ENCODE peak calls at places on chromosome 22, in four cellular contexts. C is neural progenitor cell, X is adipocyte, H is stomach. Q is an unnamed sample. For H3K4me1, the result is how much of the 10 kb centered on the place peaks cover.

GRCh38 chr22:39439170-39439569 is 17.6 kb upstream of the MGAT3 start:
- DNase-seq in X (peak), H (no peak), C (no peak), Q (peak)

GRCh38 chr22:25236417-25236816 is 17.0 kb downstream of the CRYBB2 start:
- DNase-seq in X (no peak), C (no peak), H (no peak), Q (no peak)

GRCh38 chr22:42978453-42979103 is 36.4 kb downstream of the PACSIN2 start:
- DNase-seq in C (peak), H (no peak), X (peak), Q (no peak)

GRCh38 chr22:47878460-47878859 is 1116.0 kb downstream of the TBC1D22A start:
- DNase-seq in X (no peak), C (no peak), H (no peak), Q (no peak)

GRCh38 chr22:39221999-39222686 is 22.6 kb downstream of the PDGFB start:
- DNase-seq in C (no peak), X (no peak), H (no peak), Q (no peak)

GRCh38 chr22:36546092-36546804 is 17.3 kb upstream of the EIF3D start:
- DNase-seq in H (no peak), C (peak), X (peak), Q (no peak)

GRCh38 chr22:42912049-42912448 is 55.0 kb upstream of the ARFGAP3 start:
- DNase-seq in H (no peak), X (no peak), C (no peak), Q (no peak)

GRCh38 chr22:39675907-39676306 is 105.4 kb downstream of the CACNA1I start:
- DNase-seq in C (peak), H (no peak), X (no peak), Q (no peak)

GRCh38 chr22:23862103-23862502 is 4.4 kb downstream of the SLC2A11 start:
- DNase-seq in H (no peak), C (peak), X (peak), Q (peak)

GRCh38 chr22:22013559-22014284 is 31.1 kb upstream of the TOP3B start:
- DNase-seq in C (no peak), X (no peak), H (no peak), Q (no peak)

GRCh38 chr22:41523464-41524221 is 20.6 kb downstream of the POLR3H start:
- DNase-seq in H (peak), X (peak), C (no peak), Q (no peak)

GRCh38 chr22:39236321-39237275 is 8.2 kb downstream of the PDGFB start:
- DNase-seq in C (no peak), X (no peak), H (peak), Q (peak)

GRCh38 chr22:21446128-21446826 is 20.9 kb upstream of the TMEM191C start:
- DNase-seq in X (no peak), C (peak), H (peak), Q (no peak)

GRCh38 chr22:43417555-43417954 is 5.7 kb downstream of the MPPED1 start:
- DNase-seq in X (no peak), H (no peak), C (peak), Q (no peak)

GRCh38 chr22:49021097-49021925 is 806.4 kb downstream of the BRD1 start:
- DNase-seq in X (no peak), C (no peak), H (no peak), Q (no peak)

GRCh38 chr22:49330421-49331222 is 497.1 kb downstream of the BRD1 start:
- DNase-seq in C (no peak), X (no peak), H (peak), Q (no peak)

GRCh38 chr22:24128631-24129601 is 52.4 kb upstream of the SUSD2 start:
- DNase-seq in X (no peak), C (no peak), H (no peak), Q (no peak)

GRCh38 chr22:42277232-42277753 is 6.8 kb upstream of the TCF20 start:
- DNase-seq in C (no peak), X (no peak), H (no peak), Q (no peak)

GRCh38 chr22:50605349-50606074 is 4.9 kb downstream of the MAPK8IP2 start:
- DNase-seq in H (no peak), X (no peak), C (no peak), Q (no peak)

GRCh38 chr22:26124991-26125725 is 44.1 kb upstream of the SEZ6L start:
- DNase-seq in C (peak), X (no peak), H (no peak), Q (no peak)

GRCh38 chr22:50191041-50191740 is 5.5 kb downstream of the TRABD start:
- DNase-seq in H (peak), C (no peak), X (peak), Q (peak)

GRCh38 chr22:24325105-24325757 is 54.6 kb downstream of the SPECC1L start:
- DNase-seq in C (peak), H (no peak), X (peak), Q (peak)

GRCh38 chr22:42114721-42115120 is 15.9 kb downstream of the CYP2D6 start:
- DNase-seq in X (peak), H (no peak), C (peak), Q (no peak)

GRCh38 chr22:35312198-35313059 is 12.7 kb downstream of the TOM1 start:
- DNase-seq in H (no peak), C (no peak), X (peak), Q (peak)

GRCh38 chr22:37659897-37660708 is 1.6 kb downstream of the PDXP start:
- DNase-seq in X (no peak), C (no peak), H (no peak), Q (peak)
- H3K4me3 ChIP-seq in X (peak), C (peak), H (peak), Q (no peak)

GRCh38 chr22:31088233-31088986 is 7.3 kb downstream of the SMTN start:
- DNase-seq in X (no peak), C (no peak), H (no peak), Q (no peak)

GRCh38 chr22:31085928-31086327 is 4.8 kb downstream of the SMTN start:
- DNase-seq in C (no peak), H (no peak), X (no peak), Q (no peak)

GRCh38 chr22:31085493-31085824 is 4.3 kb downstream of the SMTN start:
- DNase-seq in C (peak), X (no peak), H (no peak), Q (no peak)

GRCh38 chr22:31087744-31088215 is 6.7 kb downstream of the SMTN start:
- DNase-seq in H (no peak), X (no peak), C (no peak), Q (no peak)

DNA sequence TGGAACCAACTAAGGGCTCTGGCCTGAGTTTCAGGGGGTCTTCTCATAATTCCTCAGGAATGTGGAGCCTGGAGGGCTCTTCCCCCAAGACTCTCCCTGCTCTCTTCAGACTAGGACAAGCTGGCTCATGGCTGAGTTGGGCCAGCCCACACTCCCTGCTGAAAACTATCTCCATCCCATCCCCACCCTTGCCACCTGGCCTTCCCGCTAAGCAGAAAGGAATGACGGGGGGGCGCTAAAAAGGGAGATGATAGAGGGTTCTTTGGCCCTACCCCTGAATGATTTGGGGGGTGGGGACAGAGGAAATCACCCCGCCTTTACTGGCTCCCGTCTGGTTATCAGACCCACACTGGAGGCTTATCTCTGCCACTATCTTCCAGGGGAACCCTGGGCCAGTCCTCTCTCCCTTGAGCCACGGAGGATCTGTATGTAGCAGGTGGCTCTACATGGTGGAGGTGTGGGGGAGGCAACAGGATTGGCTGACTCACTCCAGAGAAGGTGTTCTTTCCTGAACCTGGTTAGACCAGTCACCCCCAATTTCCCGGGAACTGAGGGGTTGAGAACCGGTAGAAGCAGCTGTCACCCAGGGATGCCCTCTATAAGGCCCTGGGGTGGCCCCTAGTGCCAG is 5.7 kb downstream of the SMTN start:
- DNase-seq in H (no peak), X (no peak), C (no peak), Q (no peak)
- H3K4me1 ChIP-seq in H (half or more), X (under half), C (under half), Q (under half)

GRCh38 chr22:45903355-45904149 is 73.4 kb downstream of the WNT7B start:
- DNase-seq in H (no peak), X (peak), C (no peak), Q (no peak)
- H3K4me3 ChIP-seq in H (no peak), X (no peak), C (no peak), Q (no peak)

DNA sequence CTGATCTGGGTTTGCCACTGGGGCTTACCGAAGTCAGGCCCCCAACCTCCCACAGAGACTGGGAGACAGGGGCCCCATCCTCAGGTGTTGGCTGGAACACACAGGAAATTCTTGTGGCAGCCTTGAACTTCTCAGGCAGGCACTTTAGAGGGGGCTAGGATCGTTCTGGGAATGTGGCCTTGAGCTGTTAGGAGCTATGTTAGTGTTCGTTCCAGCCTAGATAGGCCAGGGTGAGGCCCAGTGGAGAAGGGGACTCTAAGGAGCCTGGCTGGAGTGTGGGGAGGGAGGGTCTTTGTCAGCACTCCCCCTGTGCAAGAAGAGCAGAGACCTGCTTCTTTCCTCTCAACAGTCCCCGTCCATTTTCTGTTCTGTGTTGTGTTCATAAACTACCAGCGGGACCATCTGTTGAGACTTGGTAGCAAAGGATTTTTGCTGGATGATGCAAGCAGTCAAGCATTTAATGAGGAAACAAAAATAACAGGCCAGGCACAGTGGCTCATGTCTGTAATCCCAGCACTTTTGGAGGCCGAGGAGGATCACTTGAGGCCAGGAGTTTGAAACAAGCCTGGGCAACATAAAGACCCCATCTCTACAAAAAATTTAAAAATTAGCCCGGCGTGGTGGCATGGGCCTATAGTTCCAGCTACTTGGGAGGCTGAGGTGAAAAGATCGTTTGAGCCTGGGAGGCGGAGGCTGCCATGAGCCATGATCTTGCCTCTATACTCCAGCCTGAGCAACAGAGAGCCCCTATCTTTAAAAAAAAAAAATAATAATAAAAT is 1.5 kb upstream of the TXNRD2 start:
- DNase-seq in C (peak), X (peak), H (no peak), Q (no peak)
- H3K4me1 ChIP-seq in C (under half), X (under half), H (half or more), Q (under half)